ENCODE peak calls at places on chromosomes 2 and 18, in ten cellular contexts. W, S, C, B, K, F, M, U, H and P are unnamed samples.

GRCh38 chr2:160252278-160252887 is 52.3 kb upstream of the ITGB6 start:
- DNase-seq in W (no peak), S (no peak), C (no peak), B (peak; percentile 45), K (peak; percentile 28), F (peak; percentile 45), M (no peak), U (no peak), H (no peak), P (peak; percentile 39)

GRCh38 chr2:174997110-174997509 is 8.1 kb downstream of the CHN1 start:
- DNase-seq in W (no peak), S (no peak), C (no peak), B (peak; percentile 22), K (no peak), F (no peak), M (no peak), U (no peak), H (no peak), P (no peak)

GRCh38 chr2:201358684-201359083 is 1.5 kb upstream of the FLACC1 start:
- DNase-seq in W (no peak), S (peak; percentile 79), C (peak; percentile 58), B (peak; percentile 76), K (no peak), F (no peak), M (no peak), U (no peak), H (no peak), P (no peak)

GRCh38 chr2:102112271-102112670 is 30.3 kb upstream of the IL1R1 start:
- DNase-seq in W (no peak), S (no peak), C (no peak), B (no peak), K (no peak), F (no peak), M (no peak), U (no peak), H (no peak), P (no peak)

GRCh38 chr2:218896501-218897393 is 16.1 kb downstream of the WNT10A start:
- DNase-seq in W (no peak), S (no peak), C (no peak), B (no peak), K (peak; percentile 68), F (peak; percentile 66), M (peak; percentile 53), U (no peak), H (no peak), P (peak; percentile 91)

GRCh38 chr2:5442736-5443135 is 249.4 kb upstream of the SOX11 start:
- DNase-seq in W (no peak), S (no peak), C (no peak), B (no peak), K (no peak), F (no peak), M (no peak), U (no peak), H (no peak), P (no peak)

GRCh38 chr18:4144201-4144600 is 310.9 kb downstream of the DLGAP1 start:
- DNase-seq in W (no peak), S (no peak), C (no peak), B (no peak), K (no peak), F (no peak), M (no peak), U (no peak), H (no peak), P (no peak)

GRCh38 chr2:202101049-202101579 is 28.1 kb downstream of the KIAA2012 start:
- DNase-seq in W (no peak), S (no peak), C (no peak), B (no peak), K (no peak), F (no peak), M (no peak), U (no peak), H (no peak), P (no peak)

GRCh38 chr2:238966274-238966937 is 118.5 kb downstream of the TWIST2 start:
- DNase-seq in W (no peak), S (no peak), C (no peak), B (no peak), K (no peak), F (no peak), M (no peak), U (no peak), H (no peak), P (no peak)